ENCODE peak calls at places on chromosomes 5 and 9, in nine cellular contexts. One of them, this sample, is unnamed.

GRCh38 chr5:170313344-170313743 is 15.8 kb upstream of the LCP2 start:
- DNase-seq in lower lobe of right lung: no peak
- DNase-seq in ovary: no peak
- DNase-seq in HFF-Myc: no peak
- DNase-seq in lower leg skin: no peak
- DNase-seq in BE2C: no peak
- DNase-seq in heart right ventricle: no peak
- DNase-seq in fibroblast of mammary gland: no peak
- DNase-seq in cardiac muscle cell: no peak
- DNase-seq in this sample: no peak

GRCh38 chr5:34658023-34658422 is 1.9 kb downstream of the RAI14 start:
- DNase-seq in lower lobe of right lung: no peak
- DNase-seq in ovary: no peak
- DNase-seq in HFF-Myc: no peak
- DNase-seq in lower leg skin: no peak
- DNase-seq in BE2C: no peak
- DNase-seq in heart right ventricle: no peak
- DNase-seq in fibroblast of mammary gland: peak; percentile 60
- DNase-seq in cardiac muscle cell: peak; percentile 21
- DNase-seq in this sample: no peak

GRCh38 chr9:34089311-34089710 is 37.2 kb downstream of the DCAF12 start:
- DNase-seq in lower lobe of right lung: no peak
- DNase-seq in ovary: no peak
- DNase-seq in HFF-Myc: no peak
- DNase-seq in lower leg skin: no peak
- DNase-seq in BE2C: no peak
- DNase-seq in heart right ventricle: no peak
- DNase-seq in fibroblast of mammary gland: peak; percentile 31
- DNase-seq in cardiac muscle cell: no peak
- DNase-seq in this sample: no peak

GRCh38 chr5:74767579-74767913 is 497 bp downstream of the NSA2 start:
- DNase-seq in lower lobe of right lung: no peak
- DNase-seq in ovary: no peak
- DNase-seq in HFF-Myc: no peak
- DNase-seq in lower leg skin: no peak
- DNase-seq in BE2C: peak; percentile 20
- DNase-seq in heart right ventricle: peak; percentile 7
- DNase-seq in fibroblast of mammary gland: peak; percentile 65
- DNase-seq in cardiac muscle cell: peak; percentile 72
- DNase-seq in this sample: no peak

GRCh38 chr9:128254855-128255759 is 20.7 kb downstream of the GOLGA2 start:
- DNase-seq in lower lobe of right lung: peak; percentile 75
- DNase-seq in ovary: peak; percentile 59
- DNase-seq in HFF-Myc: no peak
- DNase-seq in lower leg skin: peak; percentile 92
- DNase-seq in BE2C: peak; percentile 91
- DNase-seq in heart right ventricle: peak; percentile 49
- DNase-seq in fibroblast of mammary gland: peak; percentile 42
- DNase-seq in cardiac muscle cell: peak; percentile 59
- DNase-seq in this sample: no peak

GRCh38 chr9:123933401-123933800 is 3.5 kb upstream of the DENND1A start:
- DNase-seq in lower lobe of right lung: no peak
- DNase-seq in ovary: no peak
- DNase-seq in HFF-Myc: peak; percentile 53
- DNase-seq in lower leg skin: peak; percentile 9
- DNase-seq in BE2C: no peak
- DNase-seq in heart right ventricle: no peak
- DNase-seq in fibroblast of mammary gland: peak; percentile 84
- DNase-seq in cardiac muscle cell: peak; percentile 81
- DNase-seq in this sample: no peak

GRCh38 chr5:64690417-64691151 is at the start of gene SHISAL2B:
- DNase-seq in lower lobe of right lung: peak; percentile 43
- DNase-seq in ovary: no peak
- DNase-seq in HFF-Myc: no peak
- DNase-seq in lower leg skin: no peak
- DNase-seq in BE2C: peak; percentile 11
- DNase-seq in heart right ventricle: no peak
- DNase-seq in fibroblast of mammary gland: peak; percentile 6
- DNase-seq in cardiac muscle cell: peak; percentile 35
- DNase-seq in this sample: no peak

GRCh38 chr5:141493500-141494422 is 4.9 kb downstream of the PCDHGC5 start:
- DNase-seq in lower lobe of right lung: no peak
- DNase-seq in ovary: no peak
- DNase-seq in HFF-Myc: no peak
- DNase-seq in lower leg skin: peak; percentile 81
- DNase-seq in BE2C: no peak
- DNase-seq in heart right ventricle: no peak
- DNase-seq in fibroblast of mammary gland: peak; percentile 59
- DNase-seq in cardiac muscle cell: peak; percentile 60
- DNase-seq in this sample: no peak

GRCh38 chr5:102231693-102232619 is 64.1 kb downstream of the SLCO4C1 start:
- DNase-seq in lower lobe of right lung: peak; percentile 65
- DNase-seq in ovary: no peak
- DNase-seq in HFF-Myc: no peak
- DNase-seq in lower leg skin: peak; percentile 70
- DNase-seq in BE2C: no peak
- DNase-seq in heart right ventricle: no peak
- DNase-seq in fibroblast of mammary gland: no peak
- DNase-seq in cardiac muscle cell: no peak
- DNase-seq in this sample: no peak

GRCh38 chr5:90650767-90651166 is 92.2 kb downstream of the ADGRV1 start:
- DNase-seq in lower lobe of right lung: no peak
- DNase-seq in ovary: no peak
- DNase-seq in HFF-Myc: no peak
- DNase-seq in lower leg skin: no peak
- DNase-seq in BE2C: no peak
- DNase-seq in heart right ventricle: no peak
- DNase-seq in fibroblast of mammary gland: no peak
- DNase-seq in cardiac muscle cell: no peak
- DNase-seq in this sample: no peak

GRCh38 chr9:87290241-87290700 is 207.4 kb upstream of the DAPK1 start:
- DNase-seq in lower lobe of right lung: no peak
- DNase-seq in ovary: no peak
- DNase-seq in HFF-Myc: no peak
- DNase-seq in lower leg skin: no peak
- DNase-seq in BE2C: no peak
- DNase-seq in heart right ventricle: no peak
- DNase-seq in fibroblast of mammary gland: peak; percentile 47
- DNase-seq in cardiac muscle cell: peak; percentile 77
- DNase-seq in this sample: no peak

GRCh38 chr9:134059661-134060395 is 8.0 kb downstream of the BRD3 start:
- DNase-seq in lower lobe of right lung: peak; percentile 76
- DNase-seq in ovary: peak; percentile 14
- DNase-seq in HFF-Myc: no peak
- DNase-seq in lower leg skin: peak; percentile 83
- DNase-seq in BE2C: peak; percentile 10
- DNase-seq in heart right ventricle: no peak
- DNase-seq in fibroblast of mammary gland: no peak
- DNase-seq in cardiac muscle cell: no peak
- DNase-seq in this sample: no peak

GRCh38 chr9:130302785-130303612 is 37.4 kb downstream of the HMCN2 start:
- DNase-seq in lower lobe of right lung: no peak
- DNase-seq in ovary: no peak
- DNase-seq in HFF-Myc: no peak
- DNase-seq in lower leg skin: no peak
- DNase-seq in BE2C: no peak
- DNase-seq in heart right ventricle: no peak
- DNase-seq in fibroblast of mammary gland: no peak
- DNase-seq in cardiac muscle cell: no peak
- DNase-seq in this sample: no peak

DNA sequence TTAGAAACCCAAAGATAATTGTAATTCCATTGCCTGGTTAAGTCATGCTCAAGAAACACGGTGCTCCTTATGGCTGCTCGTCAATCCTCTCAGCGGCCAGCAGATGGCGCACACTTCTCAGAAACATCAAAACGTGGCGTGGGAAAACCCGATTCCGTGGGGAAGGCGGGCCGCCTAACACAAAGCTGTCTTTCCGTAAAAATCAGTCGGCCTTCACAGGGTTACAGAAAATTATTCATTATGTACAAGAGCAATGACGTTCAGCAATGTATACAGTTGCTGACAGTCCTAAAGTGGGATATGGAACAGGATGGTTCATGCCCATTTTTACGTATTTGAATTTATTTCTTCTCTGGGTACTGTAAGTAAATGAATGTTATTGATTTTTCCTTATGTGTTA is 83.5 kb downstream of the PDE4D start:
- DNase-seq in lower lobe of right lung: peak; percentile 78
- DNase-seq in ovary: peak; percentile 69
- DNase-seq in HFF-Myc: no peak
- DNase-seq in lower leg skin: peak; percentile 94
- DNase-seq in BE2C: peak; percentile 66
- DNase-seq in heart right ventricle: peak; percentile 69
- DNase-seq in fibroblast of mammary gland: peak; percentile 73
- DNase-seq in cardiac muscle cell: peak; percentile 87
- DNase-seq in this sample: no peak
- H3K4me3 ChIP-seq in lower lobe of right lung: peak overlapping the region; percentile 22
- H3K4me3 ChIP-seq in ovary: no peak overlapping the region
- H3K4me3 ChIP-seq in HFF-Myc: no peak overlapping the region
- H3K4me3 ChIP-seq in lower leg skin: no peak overlapping the region
- H3K4me3 ChIP-seq in BE2C: peak overlapping the region; percentile 35
- H3K4me3 ChIP-seq in heart right ventricle: no peak overlapping the region
- H3K4me3 ChIP-seq in fibroblast of mammary gland: no peak overlapping the region
- H3K4me3 ChIP-seq in cardiac muscle cell: no peak overlapping the region
- H3K4me3 ChIP-seq in this sample: no peak overlapping the region

GRCh38 chr5:39080597-39081204 is 6.5 kb upstream of the RICTOR start:
- DNase-seq in lower lobe of right lung: no peak
- DNase-seq in ovary: peak; percentile 60
- DNase-seq in HFF-Myc: no peak
- DNase-seq in lower leg skin: no peak
- DNase-seq in BE2C: peak; percentile 42
- DNase-seq in heart right ventricle: peak; percentile 42
- DNase-seq in fibroblast of mammary gland: peak; percentile 83
- DNase-seq in cardiac muscle cell: peak; percentile 87
- DNase-seq in this sample: no peak
- TF ChIP-seq CTCF in lower lobe of right lung: peak; percentile 84
- TF ChIP-seq CTCF in ovary: peak; percentile 62
- TF ChIP-seq CTCF in HFF-Myc: peak; percentile 83
- TF ChIP-seq CTCF in lower leg skin: no peak
- TF ChIP-seq CTCF in BE2C: peak; percentile 93
- TF ChIP-seq CTCF in heart right ventricle: peak; percentile 94
- TF ChIP-seq CTCF in fibroblast of mammary gland: peak; percentile 96
- TF ChIP-seq CTCF in cardiac muscle cell: peak; percentile 91
- TF ChIP-seq CTCF in this sample: peak; percentile 84

GRCh38 chr5:144582046-144582445 is 411.4 kb downstream of the KCTD16 start:
- DNase-seq in lower lobe of right lung: no peak
- DNase-seq in ovary: no peak
- DNase-seq in HFF-Myc: no peak
- DNase-seq in lower leg skin: no peak
- DNase-seq in BE2C: no peak
- DNase-seq in heart right ventricle: no peak
- DNase-seq in fibroblast of mammary gland: no peak
- DNase-seq in cardiac muscle cell: no peak
- DNase-seq in this sample: no peak

GRCh38 chr5:144585716-144586115 is 415.0 kb downstream of the KCTD16 start:
- DNase-seq in lower lobe of right lung: no peak
- DNase-seq in ovary: no peak
- DNase-seq in HFF-Myc: no peak
- DNase-seq in lower leg skin: no peak
- DNase-seq in BE2C: no peak
- DNase-seq in heart right ventricle: no peak
- DNase-seq in fibroblast of mammary gland: no peak
- DNase-seq in cardiac muscle cell: no peak
- DNase-seq in this sample: no peak

GRCh38 chr5:144577676-144578075 is 407.0 kb downstream of the KCTD16 start:
- DNase-seq in lower lobe of right lung: no peak
- DNase-seq in ovary: no peak
- DNase-seq in HFF-Myc: no peak
- DNase-seq in lower leg skin: no peak
- DNase-seq in BE2C: no peak
- DNase-seq in heart right ventricle: no peak
- DNase-seq in fibroblast of mammary gland: no peak
- DNase-seq in cardiac muscle cell: no peak
- DNase-seq in this sample: no peak

GRCh38 chr5:144583493-144584154 is 413.0 kb downstream of the KCTD16 start:
- DNase-seq in lower lobe of right lung: no peak
- DNase-seq in ovary: no peak
- DNase-seq in HFF-Myc: no peak
- DNase-seq in lower leg skin: no peak
- DNase-seq in BE2C: no peak
- DNase-seq in heart right ventricle: no peak
- DNase-seq in fibroblast of mammary gland: no peak
- DNase-seq in cardiac muscle cell: no peak
- DNase-seq in this sample: no peak

GRCh38 chr5:144581044-144581443 is 410.4 kb downstream of the KCTD16 start:
- DNase-seq in lower lobe of right lung: no peak
- DNase-seq in ovary: no peak
- DNase-seq in HFF-Myc: no peak
- DNase-seq in lower leg skin: no peak
- DNase-seq in BE2C: no peak
- DNase-seq in heart right ventricle: no peak
- DNase-seq in fibroblast of mammary gland: no peak
- DNase-seq in cardiac muscle cell: no peak
- DNase-seq in this sample: no peak
- H3K4me3 ChIP-seq in lower lobe of right lung: no peak overlapping the region
- H3K4me3 ChIP-seq in ovary: no peak overlapping the region
- H3K4me3 ChIP-seq in HFF-Myc: no peak overlapping the region
- H3K4me3 ChIP-seq in lower leg skin: no peak overlapping the region
- H3K4me3 ChIP-seq in BE2C: no peak overlapping the region
- H3K4me3 ChIP-seq in heart right ventricle: no peak overlapping the region
- H3K4me3 ChIP-seq in fibroblast of mammary gland: no peak overlapping the region
- H3K4me3 ChIP-seq in cardiac muscle cell: no peak overlapping the region
- H3K4me3 ChIP-seq in this sample: no peak overlapping the region

GRCh38 chr5:159441441-159441840 is 111.2 kb upstream of the IL12B start:
- DNase-seq in lower lobe of right lung: no peak
- DNase-seq in ovary: no peak
- DNase-seq in HFF-Myc: no peak
- DNase-seq in lower leg skin: no peak
- DNase-seq in BE2C: peak; percentile 42
- DNase-seq in heart right ventricle: peak; percentile 42
- DNase-seq in fibroblast of mammary gland: peak; percentile 10
- DNase-seq in cardiac muscle cell: no peak
- DNase-seq in this sample: no peak
- TF ChIP-seq CTCF in lower lobe of right lung: no peak
- TF ChIP-seq CTCF in ovary: no peak
- TF ChIP-seq CTCF in HFF-Myc: no peak
- TF ChIP-seq CTCF in lower leg skin: no peak
- TF ChIP-seq CTCF in BE2C: peak; percentile 59
- TF ChIP-seq CTCF in heart right ventricle: peak; percentile 38
- TF ChIP-seq CTCF in fibroblast of mammary gland: peak; percentile 13
- TF ChIP-seq CTCF in cardiac muscle cell: peak; percentile 2
- TF ChIP-seq CTCF in this sample: peak; percentile 11

This sample was measured in BJ.